ENCODE peak calls at places on chromosomes 16 and 17, in ten cellular contexts. One of them, this sample, is unnamed.

GRCh38 chr17:62713096-62713870 is 85.8 kb downstream of the MRC2 start:
- DNase-seq in GM13976: no peak
- DNase-seq in mucosa of gallbladder: no peak
- DNase-seq in cardiac septum: peak
- DNase-seq in stimulated activated effector memory CD8-positive, alpha-beta T cell treated with anti-CD3 and anti-CD28 coated beads, Interleukin-12 subunit alpha, Interleukin-12 subunit beta, amount 100 ng/mL, for 72 hours: no peak
- DNase-seq in islet precursor cell: peak
- DNase-seq in activated CD4-positive, alpha-beta T cell treated with anti-CD3 and anti-CD28 coated beads, Interleukin-2, amount 50 U/mL, for 1 hour: no peak
- DNase-seq in neuronal stem cell: no peak
- DNase-seq in neural crest cell: peak
- DNase-seq in AG04450: no peak
- DNase-seq in this sample: no peak

GRCh38 chr17:79802039-79802735 is 5.3 kb upstream of the CBX8 start:
- DNase-seq in AG04450: no peak
- DNase-seq in neural crest cell: no peak
- DNase-seq in neuronal stem cell: no peak
- DNase-seq in islet precursor cell: no peak
- DNase-seq in cardiac septum: no peak
- DNase-seq in activated CD4-positive, alpha-beta T cell treated with anti-CD3 and anti-CD28 coated beads, Interleukin-2, amount 50 U/mL, for 1 hour: no peak
- DNase-seq in mucosa of gallbladder: no peak
- DNase-seq in stimulated activated effector memory CD8-positive, alpha-beta T cell treated with anti-CD3 and anti-CD28 coated beads, Interleukin-12 subunit alpha, Interleukin-12 subunit beta, amount 100 ng/mL, for 72 hours: no peak
- DNase-seq in GM13976: no peak
- DNase-seq in this sample: no peak

GRCh38 chr17:57006040-57006439 is 28.1 kb downstream of the SCPEP1 start:
- DNase-seq in cardiac septum: no peak
- DNase-seq in neural crest cell: no peak
- DNase-seq in islet precursor cell: peak
- DNase-seq in AG04450: no peak
- DNase-seq in GM13976: no peak
- DNase-seq in activated CD4-positive, alpha-beta T cell treated with anti-CD3 and anti-CD28 coated beads, Interleukin-2, amount 50 U/mL, for 1 hour: no peak
- DNase-seq in stimulated activated effector memory CD8-positive, alpha-beta T cell treated with anti-CD3 and anti-CD28 coated beads, Interleukin-12 subunit alpha, Interleukin-12 subunit beta, amount 100 ng/mL, for 72 hours: no peak
- DNase-seq in neuronal stem cell: no peak
- DNase-seq in mucosa of gallbladder: no peak
- DNase-seq in this sample: no peak

GRCh38 chr17:19996502-19996901 is 12.7 kb upstream of the SPECC1 start:
- DNase-seq in GM13976: no peak
- DNase-seq in AG04450: no peak
- DNase-seq in cardiac septum: no peak
- DNase-seq in neuronal stem cell: no peak
- DNase-seq in stimulated activated effector memory CD8-positive, alpha-beta T cell treated with anti-CD3 and anti-CD28 coated beads, Interleukin-12 subunit alpha, Interleukin-12 subunit beta, amount 100 ng/mL, for 72 hours: no peak
- DNase-seq in islet precursor cell: peak
- DNase-seq in mucosa of gallbladder: no peak
- DNase-seq in activated CD4-positive, alpha-beta T cell treated with anti-CD3 and anti-CD28 coated beads, Interleukin-2, amount 50 U/mL, for 1 hour: no peak
- DNase-seq in neural crest cell: no peak
- DNase-seq in this sample: peak

GRCh38 chr17:2062571-2063183 is 7.8 kb downstream of the HIC1 start:
- DNase-seq in GM13976: no peak
- DNase-seq in AG04450: no peak
- DNase-seq in activated CD4-positive, alpha-beta T cell treated with anti-CD3 and anti-CD28 coated beads, Interleukin-2, amount 50 U/mL, for 1 hour: no peak
- DNase-seq in stimulated activated effector memory CD8-positive, alpha-beta T cell treated with anti-CD3 and anti-CD28 coated beads, Interleukin-12 subunit alpha, Interleukin-12 subunit beta, amount 100 ng/mL, for 72 hours: no peak
- DNase-seq in cardiac septum: no peak
- DNase-seq in mucosa of gallbladder: no peak
- DNase-seq in neural crest cell: no peak
- DNase-seq in neuronal stem cell: no peak
- DNase-seq in islet precursor cell: no peak
- DNase-seq in this sample: no peak

GRCh38 chr17:46968224-46968834 is 10.7 kb downstream of the RPRML start:
- DNase-seq in islet precursor cell: no peak
- DNase-seq in stimulated activated effector memory CD8-positive, alpha-beta T cell treated with anti-CD3 and anti-CD28 coated beads, Interleukin-12 subunit alpha, Interleukin-12 subunit beta, amount 100 ng/mL, for 72 hours: no peak
- DNase-seq in neuronal stem cell: no peak
- DNase-seq in mucosa of gallbladder: no peak
- DNase-seq in AG04450: no peak
- DNase-seq in activated CD4-positive, alpha-beta T cell treated with anti-CD3 and anti-CD28 coated beads, Interleukin-2, amount 50 U/mL, for 1 hour: no peak
- DNase-seq in neural crest cell: no peak
- DNase-seq in cardiac septum: peak
- DNase-seq in GM13976: no peak
- DNase-seq in this sample: no peak

GRCh38 chr17:62580947-62581346 is 46.5 kb upstream of the MRC2 start:
- DNase-seq in islet precursor cell: no peak
- DNase-seq in mucosa of gallbladder: no peak
- DNase-seq in neural crest cell: no peak
- DNase-seq in GM13976: no peak
- DNase-seq in AG04450: no peak
- DNase-seq in stimulated activated effector memory CD8-positive, alpha-beta T cell treated with anti-CD3 and anti-CD28 coated beads, Interleukin-12 subunit alpha, Interleukin-12 subunit beta, amount 100 ng/mL, for 72 hours: no peak
- DNase-seq in activated CD4-positive, alpha-beta T cell treated with anti-CD3 and anti-CD28 coated beads, Interleukin-2, amount 50 U/mL, for 1 hour: no peak
- DNase-seq in neuronal stem cell: no peak
- DNase-seq in cardiac septum: no peak
- DNase-seq in this sample: no peak

GRCh38 chr17:59791603-59792457 is 84.4 kb downstream of the VMP1 start:
- DNase-seq in AG04450: no peak
- DNase-seq in GM13976: no peak
- DNase-seq in neural crest cell: no peak
- DNase-seq in stimulated activated effector memory CD8-positive, alpha-beta T cell treated with anti-CD3 and anti-CD28 coated beads, Interleukin-12 subunit alpha, Interleukin-12 subunit beta, amount 100 ng/mL, for 72 hours: no peak
- DNase-seq in cardiac septum: no peak
- DNase-seq in mucosa of gallbladder: no peak
- DNase-seq in islet precursor cell: no peak
- DNase-seq in activated CD4-positive, alpha-beta T cell treated with anti-CD3 and anti-CD28 coated beads, Interleukin-2, amount 50 U/mL, for 1 hour: no peak
- DNase-seq in neuronal stem cell: no peak
- DNase-seq in this sample: no peak

GRCh38 chr17:66464921-66465320 is 162.5 kb downstream of the PRKCA start:
- DNase-seq in neural crest cell: no peak
- DNase-seq in neuronal stem cell: no peak
- DNase-seq in activated CD4-positive, alpha-beta T cell treated with anti-CD3 and anti-CD28 coated beads, Interleukin-2, amount 50 U/mL, for 1 hour: no peak
- DNase-seq in AG04450: no peak
- DNase-seq in mucosa of gallbladder: no peak
- DNase-seq in cardiac septum: no peak
- DNase-seq in stimulated activated effector memory CD8-positive, alpha-beta T cell treated with anti-CD3 and anti-CD28 coated beads, Interleukin-12 subunit alpha, Interleukin-12 subunit beta, amount 100 ng/mL, for 72 hours: no peak
- DNase-seq in GM13976: no peak
- DNase-seq in islet precursor cell: no peak
- DNase-seq in this sample: no peak

GRCh38 chr16:252366-253337 is 18.0 kb downstream of the FAM234A start:
- DNase-seq in islet precursor cell: no peak
- DNase-seq in neural crest cell: no peak
- DNase-seq in AG04450: no peak
- DNase-seq in GM13976: peak
- DNase-seq in neuronal stem cell: no peak
- DNase-seq in cardiac septum: no peak
- DNase-seq in mucosa of gallbladder: peak
- DNase-seq in stimulated activated effector memory CD8-positive, alpha-beta T cell treated with anti-CD3 and anti-CD28 coated beads, Interleukin-12 subunit alpha, Interleukin-12 subunit beta, amount 100 ng/mL, for 72 hours: peak
- DNase-seq in activated CD4-positive, alpha-beta T cell treated with anti-CD3 and anti-CD28 coated beads, Interleukin-2, amount 50 U/mL, for 1 hour: peak
- DNase-seq in this sample: no peak

GRCh38 chr17:520447-521167 is 168.0 kb upstream of the RPH3AL start:
- DNase-seq in AG04450: peak
- DNase-seq in islet precursor cell: no peak
- DNase-seq in stimulated activated effector memory CD8-positive, alpha-beta T cell treated with anti-CD3 and anti-CD28 coated beads, Interleukin-12 subunit alpha, Interleukin-12 subunit beta, amount 100 ng/mL, for 72 hours: no peak
- DNase-seq in GM13976: no peak
- DNase-seq in activated CD4-positive, alpha-beta T cell treated with anti-CD3 and anti-CD28 coated beads, Interleukin-2, amount 50 U/mL, for 1 hour: no peak
- DNase-seq in neuronal stem cell: no peak
- DNase-seq in neural crest cell: no peak
- DNase-seq in mucosa of gallbladder: no peak
- DNase-seq in cardiac septum: no peak
- DNase-seq in this sample: no peak

GRCh38 chr16:27474041-27474440 is 72.1 kb downstream of the IL21R start:
- DNase-seq in AG04450: no peak
- DNase-seq in cardiac septum: no peak
- DNase-seq in stimulated activated effector memory CD8-positive, alpha-beta T cell treated with anti-CD3 and anti-CD28 coated beads, Interleukin-12 subunit alpha, Interleukin-12 subunit beta, amount 100 ng/mL, for 72 hours: no peak
- DNase-seq in neuronal stem cell: no peak
- DNase-seq in GM13976: no peak
- DNase-seq in mucosa of gallbladder: no peak
- DNase-seq in islet precursor cell: no peak
- DNase-seq in neural crest cell: no peak
- DNase-seq in activated CD4-positive, alpha-beta T cell treated with anti-CD3 and anti-CD28 coated beads, Interleukin-2, amount 50 U/mL, for 1 hour: no peak
- DNase-seq in this sample: no peak

GRCh38 chr16:77171750-77172635 is 19.0 kb upstream of the MON1B start:
- DNase-seq in neural crest cell: peak
- DNase-seq in activated CD4-positive, alpha-beta T cell treated with anti-CD3 and anti-CD28 coated beads, Interleukin-2, amount 50 U/mL, for 1 hour: no peak
- DNase-seq in AG04450: peak
- DNase-seq in mucosa of gallbladder: peak
- DNase-seq in stimulated activated effector memory CD8-positive, alpha-beta T cell treated with anti-CD3 and anti-CD28 coated beads, Interleukin-12 subunit alpha, Interleukin-12 subunit beta, amount 100 ng/mL, for 72 hours: no peak
- DNase-seq in GM13976: peak
- DNase-seq in neuronal stem cell: peak
- DNase-seq in islet precursor cell: peak
- DNase-seq in cardiac septum: no peak
- DNase-seq in this sample: peak

GRCh38 chr17:35289222-35289621 is 46.4 kb downstream of the SLFN5 start:
- DNase-seq in neuronal stem cell: no peak
- DNase-seq in mucosa of gallbladder: no peak
- DNase-seq in stimulated activated effector memory CD8-positive, alpha-beta T cell treated with anti-CD3 and anti-CD28 coated beads, Interleukin-12 subunit alpha, Interleukin-12 subunit beta, amount 100 ng/mL, for 72 hours: no peak
- DNase-seq in GM13976: no peak
- DNase-seq in AG04450: no peak
- DNase-seq in neural crest cell: no peak
- DNase-seq in cardiac septum: no peak
- DNase-seq in activated CD4-positive, alpha-beta T cell treated with anti-CD3 and anti-CD28 coated beads, Interleukin-2, amount 50 U/mL, for 1 hour: no peak
- DNase-seq in islet precursor cell: no peak
- DNase-seq in this sample: no peak

GRCh38 chr17:45584092-45585036 is 93.8 kb upstream of the PLEKHM1 start:
- DNase-seq in neural crest cell: peak
- DNase-seq in activated CD4-positive, alpha-beta T cell treated with anti-CD3 and anti-CD28 coated beads, Interleukin-2, amount 50 U/mL, for 1 hour: peak
- DNase-seq in GM13976: peak
- DNase-seq in stimulated activated effector memory CD8-positive, alpha-beta T cell treated with anti-CD3 and anti-CD28 coated beads, Interleukin-12 subunit alpha, Interleukin-12 subunit beta, amount 100 ng/mL, for 72 hours: peak
- DNase-seq in cardiac septum: peak
- DNase-seq in neuronal stem cell: peak
- DNase-seq in mucosa of gallbladder: peak
- DNase-seq in AG04450: no peak
- DNase-seq in islet precursor cell: peak
- DNase-seq in this sample: peak

GRCh38 chr16:30104090-30104489 is 8.1 kb upstream of the YPEL3 start:
- DNase-seq in islet precursor cell: no peak
- DNase-seq in neural crest cell: no peak
- DNase-seq in neuronal stem cell: no peak
- DNase-seq in stimulated activated effector memory CD8-positive, alpha-beta T cell treated with anti-CD3 and anti-CD28 coated beads, Interleukin-12 subunit alpha, Interleukin-12 subunit beta, amount 100 ng/mL, for 72 hours: no peak
- DNase-seq in GM13976: no peak
- DNase-seq in activated CD4-positive, alpha-beta T cell treated with anti-CD3 and anti-CD28 coated beads, Interleukin-2, amount 50 U/mL, for 1 hour: no peak
- DNase-seq in AG04450: no peak
- DNase-seq in cardiac septum: no peak
- DNase-seq in mucosa of gallbladder: no peak
- DNase-seq in this sample: no peak

GRCh38 chr17:65163990-65164495 is 26.9 kb downstream of the RGS9 start:
- DNase-seq in islet precursor cell: peak
- DNase-seq in AG04450: no peak
- DNase-seq in activated CD4-positive, alpha-beta T cell treated with anti-CD3 and anti-CD28 coated beads, Interleukin-2, amount 50 U/mL, for 1 hour: no peak
- DNase-seq in stimulated activated effector memory CD8-positive, alpha-beta T cell treated with anti-CD3 and anti-CD28 coated beads, Interleukin-12 subunit alpha, Interleukin-12 subunit beta, amount 100 ng/mL, for 72 hours: peak
- DNase-seq in neural crest cell: no peak
- DNase-seq in cardiac septum: no peak
- DNase-seq in GM13976: peak
- DNase-seq in mucosa of gallbladder: no peak
- DNase-seq in neuronal stem cell: no peak
- DNase-seq in this sample: peak

GRCh38 chr17:17506181-17506741 is 10.1 kb upstream of the RASD1 start:
- DNase-seq in neuronal stem cell: no peak
- DNase-seq in stimulated activated effector memory CD8-positive, alpha-beta T cell treated with anti-CD3 and anti-CD28 coated beads, Interleukin-12 subunit alpha, Interleukin-12 subunit beta, amount 100 ng/mL, for 72 hours: no peak
- DNase-seq in activated CD4-positive, alpha-beta T cell treated with anti-CD3 and anti-CD28 coated beads, Interleukin-2, amount 50 U/mL, for 1 hour: no peak
- DNase-seq in GM13976: no peak
- DNase-seq in cardiac septum: no peak
- DNase-seq in islet precursor cell: no peak
- DNase-seq in AG04450: no peak
- DNase-seq in mucosa of gallbladder: no peak
- DNase-seq in neural crest cell: no peak
- DNase-seq in this sample: no peak

GRCh38 chr17:79926308-79927135 is 87.3 kb upstream of the CBX4 start:
- DNase-seq in mucosa of gallbladder: no peak
- DNase-seq in neuronal stem cell: no peak
- DNase-seq in GM13976: no peak
- DNase-seq in activated CD4-positive, alpha-beta T cell treated with anti-CD3 and anti-CD28 coated beads, Interleukin-2, amount 50 U/mL, for 1 hour: no peak
- DNase-seq in neural crest cell: no peak
- DNase-seq in AG04450: no peak
- DNase-seq in cardiac septum: no peak
- DNase-seq in stimulated activated effector memory CD8-positive, alpha-beta T cell treated with anti-CD3 and anti-CD28 coated beads, Interleukin-12 subunit alpha, Interleukin-12 subunit beta, amount 100 ng/mL, for 72 hours: no peak
- DNase-seq in islet precursor cell: no peak
- DNase-seq in this sample: no peak